ENCODE peak calls at places on chromosomes 5 and 9, in five cellular contexts. K is PC-3, T is fibroblast of lung, N is neural progenitor cell, H is HCT116. F is an unnamed sample.

GRCh38 chr9:124574944-124575343 is 67.7 kb upstream of the NR5A1 start:
- DNase-seq in N (no peak), K (peak; percentile 80), T (peak; percentile 31), H (peak; percentile 98), F (peak; percentile 95)

GRCh38 chr9:86540999-86541398 is 186.8 kb upstream of the TUT7 start:
- DNase-seq in K (no peak), H (no peak), T (peak; percentile 59), N (no peak), F (no peak)

GRCh38 chr5:79201206-79201605 is 34.7 kb upstream of the JMY start:
- DNase-seq in H (no peak), T (no peak), K (no peak), N (peak; percentile 6), F (no peak)

GRCh38 chr9:135309763-135310125 is 169.8 kb upstream of the PPP1R26 start:
- DNase-seq in T (no peak), H (no peak), N (no peak), K (no peak), F (no peak)

GRCh38 chr9:91741529-91741928 is 208.5 kb downstream of the ROR2 start:
- DNase-seq in T (peak; percentile 72), K (peak; percentile 62), H (no peak), N (no peak), F (peak; percentile 93)

GRCh38 chr5:109848130-109848529 is 158.4 kb downstream of the MAN2A1 start:
- DNase-seq in N (no peak), K (no peak), T (no peak), H (no peak), F (no peak)

GRCh38 chr5:131381011-131381410 is 117.2 kb downstream of the CDC42SE2 start:
- DNase-seq in N (no peak), K (no peak), T (peak; percentile 17), H (no peak), F (no peak)

GRCh38 chr9:72599874-72600534 is 78.6 kb downstream of the TMC1 start:
- DNase-seq in K (peak; percentile 5), T (no peak), N (no peak), H (no peak), F (no peak)

GRCh38 chr5:172113036-172113435 is 75.0 kb downstream of the STK10 start:
- DNase-seq in K (no peak), H (no peak), T (no peak), N (no peak), F (no peak)

GRCh38 chr5:111143910-111144309 is 51.8 kb downstream of the WDR36 start:
- DNase-seq in K (peak; percentile 43), H (no peak), T (peak; percentile 86), N (no peak), F (peak; percentile 96)

GRCh38 chr5:55234171-55234700 is 828 bp upstream of the CCNO start:
- DNase-seq in T (no peak), H (peak; percentile 12), N (peak; percentile 62), K (peak; percentile 48), F (peak; percentile 62)

GRCh38 chr9:79015951-79016350 is 555.8 kb upstream of the TLE4 start:
- DNase-seq in N (no peak), K (no peak), T (no peak), H (no peak), F (no peak)

GRCh38 chr5:139262414-139263139 is 31.0 kb upstream of the MATR3 start:
- DNase-seq in T (peak; percentile 92), K (peak; percentile 83), H (peak; percentile 83), N (peak; percentile 92), F (peak; percentile 97)

GRCh38 chr5:386432-387341 is 56.3 kb upstream of the EXOC3 start:
- DNase-seq in N (no peak), T (peak; percentile 51), H (no peak), K (peak; percentile 78), F (no peak)

GRCh38 chr9:76365028-76365427 is 29.2 kb downstream of the RFK start:
- DNase-seq in K (peak; percentile 75), H (no peak), T (no peak), N (peak; percentile 32), F (peak; percentile 56)

GRCh38 chr9:119268985-119269384 is 100.2 kb downstream of the BRINP1 start:
- DNase-seq in N (no peak), T (no peak), K (no peak), H (no peak), F (peak; percentile 32)

GRCh38 chr9:130499804-130500263 is 55.1 kb downstream of the ASS1 start:
- DNase-seq in T (no peak), H (peak; percentile 68), N (no peak), K (peak; percentile 80), F (no peak)

GRCh38 chr5:106331415-106331814 is 1339.3 kb downstream of the EFNA5 start:
- DNase-seq in H (no peak), N (no peak), K (no peak), T (peak; percentile 97), F (peak; percentile 69)

GRCh38 chr5:56269216-56269927 is 36.2 kb upstream of the ANKRD55 start:
- DNase-seq in T (peak; percentile 81), K (peak; percentile 37), H (peak; percentile 12), N (peak; percentile 72), F (peak; percentile 83)

GRCh38 chr5:154132718-154133307 is 57.7 kb upstream of the GALNT10 start:
- DNase-seq in N (no peak), T (no peak), K (no peak), H (no peak), F (no peak)

GRCh38 chr9:6788175-6789016 is 30.6 kb downstream of the KDM4C start:
- DNase-seq in N (peak; percentile 40), T (peak; percentile 39), K (peak; percentile 76), H (peak; percentile 24), F (peak; percentile 82)

GRCh38 chr9:15606667-15607472 is 54.0 kb downstream of the CCDC171 start:
- DNase-seq in T (peak; percentile 65), K (peak; percentile 72), N (peak; percentile 30), H (peak; percentile 22), F (peak; percentile 43)

GRCh38 chr5:83711982-83712601 is 8.6 kb downstream of the HAPLN1 start:
- DNase-seq in N (peak; percentile 56), T (peak; percentile 54), H (no peak), K (peak; percentile 78), F (peak; percentile 45)

GRCh38 chr9:131707677-131708612 is 31.9 kb downstream of the RAPGEF1 start:
- DNase-seq in T (peak; percentile 83), K (peak; percentile 46), H (no peak), N (no peak), F (peak; percentile 90)

GRCh38 chr9:131704988-131705387 is 34.9 kb downstream of the RAPGEF1 start:
- DNase-seq in K (no peak), N (no peak), T (no peak), H (no peak), F (no peak)

GRCh38 chr9:131708613-131709002 is 31.3 kb downstream of the RAPGEF1 start:
- DNase-seq in N (no peak), T (no peak), H (no peak), K (no peak), F (no peak)

GRCh38 chr9:131706608-131706970 is 33.3 kb downstream of the RAPGEF1 start:
- DNase-seq in N (no peak), T (no peak), K (no peak), H (no peak), F (no peak)

GRCh38 chr9:131707050-131707449 is 32.8 kb downstream of the RAPGEF1 start:
- DNase-seq in H (no peak), K (no peak), N (no peak), T (no peak), F (peak; percentile 14)
- H3K4me2 ChIP-seq in H (no peak overlapping the region), K (peak overlapping the region; percentile 55), N (no peak overlapping the region), T (no peak overlapping the region), F (peak overlapping the region; percentile 82)

GRCh38 chr5:127590154-127590722 is 58.6 kb upstream of the CTXN3 start:
- DNase-seq in T (no peak), H (no peak), N (no peak), K (no peak), F (no peak)
- H3K4me2 ChIP-seq in T (no peak overlapping the region), H (no peak overlapping the region), N (peak overlapping the region; percentile 33), K (no peak overlapping the region), F (no peak overlapping the region)

GRCh38 chr9:121362813-121363585 is 7.1 kb downstream of the STOM start:
- DNase-seq in T (peak; percentile 44), N (no peak), K (peak; percentile 43), H (no peak), F (peak; percentile 85)
- H3K4me2 ChIP-seq in T (peak overlapping the region; percentile 84), N (peak overlapping the region; percentile 46), K (peak overlapping the region; percentile 29), H (peak overlapping the region; percentile 53), F (peak overlapping the region; percentile 75)

DNA sequence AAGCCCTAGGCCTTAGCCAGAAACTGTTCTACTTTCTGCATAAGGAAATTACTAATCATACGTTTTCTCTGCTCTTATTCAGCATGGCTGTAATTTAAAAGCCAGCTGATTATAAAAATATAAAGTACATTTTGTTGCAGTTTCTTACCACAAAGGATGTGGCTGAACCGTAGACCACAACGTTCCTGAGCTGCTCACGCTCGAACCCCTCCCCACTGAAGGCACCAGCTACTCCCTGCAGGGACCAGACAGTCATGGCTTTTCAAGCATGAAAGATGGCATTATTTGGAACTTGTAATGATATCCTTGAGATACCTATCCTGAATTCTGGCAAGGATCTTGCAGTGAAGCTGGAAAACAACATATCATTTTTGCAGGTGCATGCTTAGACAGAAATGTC is 91.8 kb upstream of the DMRT1 start:
- DNase-seq in N (peak; percentile 16), K (no peak), T (no peak), H (no peak), F (no peak)
- H3K4me2 ChIP-seq in N (no peak overlapping the region), K (no peak overlapping the region), T (no peak overlapping the region), H (no peak overlapping the region), F (no peak overlapping the region)

GRCh38 chr9:123357748-123358059 is 1.7 kb downstream of the CRB2 start:
- DNase-seq in T (no peak), K (no peak), H (no peak), N (no peak), F (no peak)
- H3K4me2 ChIP-seq in T (no peak overlapping the region), K (no peak overlapping the region), H (no peak overlapping the region), N (peak overlapping the region; percentile 99), F (no peak overlapping the region)

GRCh38 chr9:84297162-84297821 is 43.3 kb downstream of the SLC28A3 start:
- DNase-seq in N (no peak), H (no peak), K (no peak), T (peak; percentile 27), F (peak; percentile 73)
- H3K4me2 ChIP-seq in N (no peak overlapping the region), H (no peak overlapping the region), K (no peak overlapping the region), T (peak overlapping the region; percentile 51), F (peak overlapping the region; percentile 66)

GRCh38 chr9:110027624-110028023 is 180.3 kb downstream of the C9orf152 start:
- DNase-seq in K (no peak), N (peak; percentile 89), T (peak; percentile 82), H (no peak), F (no peak)
- H3K4me2 ChIP-seq in K (no peak overlapping the region), N (peak overlapping the region; percentile 75), T (peak overlapping the region; percentile 48), H (no peak overlapping the region), F (no peak overlapping the region)

DNA sequence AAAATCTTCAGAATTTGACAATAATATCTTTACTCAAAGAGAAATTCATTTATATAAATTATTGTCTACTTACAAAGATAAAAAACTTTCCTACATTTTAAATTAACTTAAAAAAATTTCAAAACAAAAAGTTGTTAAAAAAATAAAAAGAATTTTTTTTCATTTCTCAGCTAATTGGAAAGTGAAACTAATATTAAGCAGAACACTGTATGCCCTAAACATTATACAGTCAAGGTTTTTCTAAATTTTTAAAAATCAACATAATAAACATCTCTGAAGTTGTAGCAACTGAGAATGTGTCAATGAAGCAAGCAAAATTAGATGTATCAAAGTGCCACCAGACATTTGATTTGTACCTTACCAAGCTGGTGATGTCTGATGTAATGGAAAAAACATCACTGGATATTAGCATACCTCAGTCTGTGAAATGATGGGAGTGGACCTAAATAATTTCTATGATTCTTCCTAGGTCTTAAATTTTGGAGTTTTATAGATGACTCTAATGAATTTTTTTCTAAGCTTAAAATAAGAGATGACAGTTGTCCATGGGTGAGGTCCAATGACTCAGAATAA is 290.1 kb downstream of the ADAMTS6 start:
- DNase-seq in N (no peak), K (no peak), T (no peak), H (no peak), F (no peak)
- H3K4me2 ChIP-seq in N (no peak overlapping the region), K (peak overlapping the region; percentile 39), T (peak overlapping the region; percentile 4), H (no peak overlapping the region), F (peak overlapping the region; percentile 52)

GRCh38 chr9:2159521-2160417 is 144.6 kb downstream of the SMARCA2 start:
- DNase-seq in H (no peak), T (peak; percentile 58), K (peak; percentile 20), N (no peak), F (peak; percentile 54)
- H3K4me2 ChIP-seq in H (no peak overlapping the region), T (peak overlapping the region; percentile 96), K (peak overlapping the region; percentile 100), N (peak overlapping the region; percentile 84), F (peak overlapping the region; percentile 99)

F was measured in GM23248.